ENCODE peak calls at places on chromosomes 13 and 19, in ten cellular contexts. E is WTC11, O is GM12878, M is A549, T is endothelial cell of umbilical vein, A is H1, P is HCT116, X is SK-N-SH, V is HepG2, N is K562. K is an unnamed sample.

GRCh38 chr19:39497850-39498261 is 891 bp upstream of the DLL3 start:
- DNase-seq in X (peak), O (no peak), T (peak), E (peak), A (peak), V (peak), P (no peak), M (peak), N (peak), K (peak)

GRCh38 chr19:44718441-44719261 is 19.7 kb downstream of the CEACAM16 start:
- DNase-seq in N (no peak), O (no peak), T (peak), M (peak), A (peak), E (peak), V (peak), X (no peak), P (no peak), K (no peak)

GRCh38 chr13:30872685-30873443 is 33.2 kb upstream of the MEDAG start:
- DNase-seq in A (no peak), T (peak), V (peak), P (no peak), X (peak), M (no peak), O (no peak), E (peak), N (no peak), K (peak)

GRCh38 chr13:76953921-76954320 is 5.6 kb downstream of the ACOD1 start:
- DNase-seq in V (no peak), P (no peak), A (no peak), M (no peak), X (no peak), T (no peak), E (no peak), N (no peak), O (no peak), K (no peak)

GRCh38 chr13:93714171-93714570 is 487.6 kb downstream of the GPC6 start:
- DNase-seq in E (no peak), V (no peak), P (no peak), O (no peak), A (no peak), T (no peak), X (no peak), N (no peak), M (no peak), K (no peak)

GRCh38 chr19:15231256-15231655 is 992 bp downstream of the EPHX3 start:
- DNase-seq in N (no peak), P (no peak), A (no peak), M (no peak), T (no peak), X (no peak), V (no peak), O (no peak), E (no peak), K (no peak)

GRCh38 chr13:41496420-41497234 is 39.3 kb downstream of the RGCC start:
- DNase-seq in V (no peak), N (no peak), E (no peak), A (no peak), X (no peak), P (no peak), T (no peak), O (no peak), M (no peak), K (no peak)

GRCh38 chr13:41352935-41353801 is 42.1 kb downstream of the NAA16 start:
- DNase-seq in O (peak), V (peak), M (peak), A (no peak), P (peak), X (peak), E (no peak), N (peak), T (peak), K (peak)

GRCh38 chr19:38401148-38401547 is 1.7 kb upstream of the FAM98C start:
- DNase-seq in O (no peak), N (no peak), T (peak), X (no peak), E (no peak), A (no peak), M (peak), V (peak), P (no peak), K (no peak)

GRCh38 chr13:76798037-76798436 is 88.2 kb downstream of the KCTD12 start:
- DNase-seq in V (no peak), M (no peak), O (no peak), A (no peak), E (no peak), T (no peak), P (no peak), X (no peak), N (no peak), K (peak)

GRCh38 chr13:52848455-52849190 is at the start of gene PCDH8:
- DNase-seq in X (peak), P (no peak), M (no peak), O (no peak), N (no peak), V (no peak), T (no peak), E (peak), A (peak), K (no peak)

GRCh38 chr19:18919895-18920204 is 335 bp downstream of the DDX49 start:
- DNase-seq in T (no peak), E (no peak), V (no peak), N (no peak), O (no peak), P (no peak), A (no peak), X (no peak), M (no peak), K (no peak)

GRCh38 chr19:49870309-49870901 is 3.0 kb upstream of the PNKP start:
- DNase-seq in P (no peak), M (no peak), E (no peak), N (no peak), O (no peak), A (no peak), T (no peak), V (no peak), X (no peak), K (no peak)

GRCh38 chr13:98103531-98103930 is 39.4 kb upstream of the FARP1 start:
- DNase-seq in V (no peak), E (no peak), A (no peak), N (no peak), P (no peak), M (no peak), T (no peak), O (no peak), X (no peak), K (no peak)

GRCh38 chr13:23547000-23547590 is 23.1 kb upstream of the TNFRSF19 start:
- DNase-seq in P (no peak), X (no peak), O (no peak), N (no peak), A (peak), M (no peak), V (no peak), E (peak), T (peak), K (no peak)

GRCh38 chr19:47493378-47494210 is 9.6 kb upstream of the KPTN start:
- DNase-seq in M (no peak), A (no peak), X (no peak), N (no peak), V (no peak), O (no peak), E (no peak), T (no peak), P (no peak), K (no peak)

GRCh38 chr19:9912551-9913236 is 23.6 kb downstream of the OLFM2 start:
- DNase-seq in N (no peak), O (no peak), T (no peak), M (no peak), V (no peak), P (no peak), X (peak), E (no peak), A (no peak), K (no peak)

GRCh38 chr19:11444059-11444458 is 8.6 kb downstream of the PRKCSH start:
- DNase-seq in M (no peak), E (no peak), X (no peak), V (no peak), O (no peak), P (no peak), N (no peak), A (no peak), T (no peak), K (no peak)

GRCh38 chr13:113836917-113837553 is 26.8 kb downstream of the GAS6 start:
- DNase-seq in V (no peak), O (no peak), X (peak), E (no peak), N (no peak), T (peak), A (no peak), M (peak), P (peak), K (peak)

GRCh38 chr19:37845932-37846331 is 60.5 kb downstream of the WDR87 start:
- DNase-seq in M (no peak), O (no peak), N (no peak), A (no peak), X (no peak), P (no peak), E (no peak), T (no peak), V (no peak), K (no peak)

GRCh38 chr13:40784540-40784939 is 4.9 kb upstream of the SLC25A15 start:
- DNase-seq in P (no peak), N (no peak), X (no peak), T (no peak), M (no peak), V (no peak), E (no peak), O (no peak), A (no peak), K (no peak)

GRCh38 chr13:26228080-26228479 is 6.0 kb upstream of the RNF6 start:
- DNase-seq in T (no peak), M (no peak), V (no peak), N (no peak), O (no peak), E (no peak), P (no peak), X (no peak), A (no peak), K (no peak)

GRCh38 chr13:92952161-92952560 is 274.4 kb upstream of the GPC6 start:
- DNase-seq in A (no peak), E (no peak), X (no peak), P (no peak), T (no peak), V (no peak), N (no peak), O (no peak), M (no peak), K (no peak)

GRCh38 chr13:46983881-46984280 is 87.0 kb upstream of the HTR2A start:
- DNase-seq in T (no peak), O (peak), M (no peak), N (no peak), V (peak), A (no peak), P (no peak), X (no peak), E (no peak), K (peak)

GRCh38 chr13:99103536-99103935 is 97.1 kb upstream of the UBAC2 start:
- DNase-seq in X (peak), T (no peak), E (no peak), N (no peak), V (no peak), M (no peak), P (no peak), A (no peak), O (no peak), K (no peak)

GRCh38 chr19:5628919-5629481 is 6.1 kb downstream of the SAFB start:
- DNase-seq in P (no peak), N (no peak), X (no peak), E (no peak), M (no peak), O (no peak), A (no peak), V (no peak), T (no peak), K (peak)
- TF ChIP-seq MAX in P (no peak), N (no peak), X (no peak), E (no peak), M (no peak), O (no peak), A (no peak), V (no peak), T (no peak), K (no peak)

DNA sequence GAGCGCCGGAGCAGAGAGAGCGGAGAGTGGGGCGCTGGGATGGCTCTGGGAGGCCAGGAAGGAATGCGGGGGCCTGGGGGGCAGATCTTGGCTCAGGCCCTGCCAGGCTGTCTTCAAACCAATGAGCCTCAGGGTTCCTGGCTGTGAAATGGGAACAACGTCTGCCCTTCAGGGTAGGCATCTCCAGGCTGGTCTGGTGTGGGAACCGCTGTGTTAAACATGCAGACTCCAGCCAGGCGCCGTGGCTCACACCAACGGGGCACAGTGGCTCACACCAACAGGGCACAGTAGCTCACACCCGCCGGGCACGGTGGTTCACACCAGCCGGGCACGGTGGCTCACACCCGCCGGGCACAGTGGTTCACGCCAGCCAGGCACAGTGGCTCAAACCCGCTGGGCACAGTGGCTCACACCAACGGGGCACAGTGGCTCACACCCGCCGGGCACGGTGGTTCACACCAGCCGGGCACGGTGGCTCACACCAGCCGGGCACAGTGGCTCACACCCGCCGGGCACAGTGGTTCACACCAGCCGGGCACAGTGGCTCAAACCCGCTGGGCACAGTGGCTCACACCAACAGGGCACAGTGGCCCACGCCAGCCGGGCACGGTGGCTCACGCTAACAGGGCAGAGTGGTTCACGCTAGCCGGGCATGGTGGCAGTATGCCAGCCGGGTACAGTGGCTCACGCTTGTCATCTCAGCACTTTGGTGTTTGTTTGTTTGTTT is 40.1 kb downstream of the EFNA2 start:
- DNase-seq in N (no peak), V (no peak), X (no peak), O (no peak), A (no peak), E (no peak), T (no peak), M (no peak), P (no peak), K (no peak)
- TF ChIP-seq CTCF in N (no peak), V (no peak), X (no peak), O (no peak), A (no peak), E (no peak), T (no peak), M (no peak), P (no peak), K (no peak)

DNA sequence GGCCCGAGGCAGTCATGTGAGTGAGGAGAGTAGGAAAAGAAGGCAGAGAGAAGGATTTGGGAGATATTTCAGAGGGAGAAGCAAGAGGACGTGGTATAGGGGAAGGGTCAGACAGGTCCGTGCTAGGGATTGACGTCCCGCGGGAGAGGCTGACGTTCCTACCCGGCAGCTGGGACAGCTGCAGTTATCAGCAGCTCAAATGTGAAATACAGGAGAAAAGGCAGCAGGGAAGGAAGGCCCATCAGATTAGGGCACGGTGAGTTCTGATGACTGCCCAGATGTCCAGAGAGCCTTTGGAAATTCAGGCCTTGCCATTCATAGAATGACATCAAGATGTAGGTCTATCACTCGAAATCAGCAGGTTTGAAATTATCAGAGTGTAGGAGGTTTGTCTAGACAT is 88.4 kb downstream of the IRS2 start:
- DNase-seq in A (no peak), M (no peak), E (no peak), P (no peak), N (no peak), O (no peak), T (no peak), X (no peak), V (no peak), K (no peak)
- TF ChIP-seq MAX in A (no peak), M (no peak), E (no peak), P (no peak), N (no peak), O (no peak), T (no peak), X (no peak), V (no peak), K (no peak)

GRCh38 chr13:65881561-65882155 is 1348.5 kb downstream of the PCDH9 start:
- DNase-seq in X (no peak), M (no peak), N (no peak), A (no peak), E (no peak), O (no peak), T (no peak), P (no peak), V (no peak), K (no peak)

GRCh38 chr13:65882810-65883209 is 1347.3 kb downstream of the PCDH9 start:
- DNase-seq in P (no peak), X (no peak), T (no peak), A (no peak), M (no peak), O (no peak), E (peak), N (no peak), V (no peak), K (no peak)
- TF ChIP-seq CTCF in P (peak), X (peak), T (no peak), A (no peak), M (no peak), O (no peak), E (no peak), N (no peak), V (no peak), K (no peak)

GRCh38 chr19:13238891-13239534 is 88.8 kb downstream of the IER2 start:
- DNase-seq in T (no peak), A (no peak), E (no peak), N (no peak), P (no peak), X (peak), M (no peak), V (no peak), O (no peak), K (no peak)

GRCh38 chr19:13241321-13242104 is 91.3 kb downstream of the IER2 start:
- DNase-seq in M (no peak), N (no peak), E (peak), A (peak), T (no peak), P (no peak), V (no peak), X (no peak), O (no peak), K (peak)

GRCh38 chr19:13240312-13241022 is 90.3 kb downstream of the IER2 start:
- DNase-seq in M (no peak), X (no peak), V (no peak), T (no peak), E (no peak), P (no peak), O (no peak), N (no peak), A (no peak), K (no peak)

GRCh38 chr19:13244920-13245319 is 94.7 kb downstream of the IER2 start:
- DNase-seq in X (no peak), A (no peak), V (no peak), O (no peak), N (no peak), E (no peak), M (no peak), T (no peak), P (no peak), K (no peak)

DNA sequence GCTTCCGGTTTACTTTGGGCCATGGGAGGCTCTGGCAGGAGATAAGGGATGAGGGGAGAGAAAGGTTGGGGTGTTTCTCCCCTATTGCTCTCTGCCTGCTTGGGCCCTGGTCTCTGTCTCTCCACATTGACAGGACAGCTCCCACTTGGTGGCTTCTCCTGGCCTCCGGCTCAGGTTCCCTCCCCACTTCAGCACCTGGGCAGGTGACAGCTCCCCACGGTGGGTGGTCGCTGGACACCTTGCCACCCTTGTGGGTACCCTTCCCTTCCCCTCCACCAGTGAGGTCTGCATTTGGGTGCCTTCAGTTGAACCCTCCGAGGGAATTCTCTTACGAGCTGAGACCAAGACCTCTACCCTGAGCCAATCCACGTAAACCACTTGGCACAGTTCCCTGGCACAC is 93.8 kb downstream of the IER2 start:
- DNase-seq in N (no peak), O (no peak), A (no peak), T (no peak), E (no peak), X (no peak), M (no peak), P (no peak), V (no peak), K (no peak)
- TF ChIP-seq MAX in N (no peak), O (no peak), A (no peak), T (no peak), E (no peak), X (no peak), M (no peak), P (no peak), V (no peak), K (no peak)

DNA sequence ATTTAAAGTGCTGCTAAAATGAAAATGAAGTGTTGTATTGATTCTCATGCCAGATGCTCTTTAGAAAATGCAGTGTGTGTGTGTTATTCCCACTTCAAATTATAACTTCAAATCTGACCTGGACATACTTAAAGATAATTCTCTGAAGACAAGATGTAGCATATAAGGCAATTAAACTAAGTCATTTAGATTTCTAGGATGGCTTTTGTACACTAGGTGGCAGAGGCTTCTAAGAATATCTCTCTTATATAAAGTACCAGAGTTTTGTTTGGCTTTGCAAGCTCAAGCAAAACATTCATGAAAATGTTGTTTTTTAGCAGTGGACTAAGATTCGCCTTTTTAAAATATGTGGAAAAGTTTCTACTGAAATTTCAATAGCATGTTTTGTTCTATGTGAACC is 407.2 kb downstream of the GPC5 start:
- DNase-seq in A (no peak), O (no peak), E (no peak), V (no peak), T (peak), P (no peak), X (no peak), N (no peak), M (no peak), K (peak)
- TF ChIP-seq CTCF in A (no peak), O (no peak), E (no peak), V (no peak), T (no peak), P (no peak), X (peak), N (no peak), M (no peak), K (no peak)

GRCh38 chr13:75470676-75471075 is 11.3 kb downstream of the TBC1D4 start:
- DNase-seq in T (no peak), N (no peak), E (no peak), A (no peak), X (no peak), M (no peak), V (no peak), P (no peak), O (no peak), K (no peak)
- TF ChIP-seq MAX in T (no peak), N (no peak), E (no peak), A (no peak), X (no peak), M (no peak), V (no peak), P (no peak), O (no peak), K (no peak)

GRCh38 chr19:56158170-56158757 is 17.2 kb downstream of the ZNF444 start:
- DNase-seq in V (no peak), O (no peak), A (no peak), P (no peak), T (no peak), N (no peak), X (no peak), M (no peak), E (no peak), K (no peak)

GRCh38 chr19:56153507-56153906 is 12.4 kb downstream of the ZNF444 start:
- DNase-seq in A (peak), E (peak), M (no peak), O (no peak), X (no peak), V (no peak), P (no peak), N (no peak), T (peak), K (no peak)

GRCh38 chr19:56156768-56157167 is 15.7 kb downstream of the ZNF444 start:
- DNase-seq in V (no peak), A (no peak), E (no peak), O (no peak), X (no peak), N (no peak), M (no peak), P (no peak), T (no peak), K (no peak)

GRCh38 chr19:56152644-56153043 is 11.6 kb downstream of the ZNF444 start:
- DNase-seq in M (no peak), X (no peak), E (no peak), O (no peak), P (no peak), T (no peak), N (no peak), A (no peak), V (no peak), K (no peak)

GRCh38 chr19:56155124-56155687 is 14.1 kb downstream of the ZNF444 start:
- DNase-seq in A (peak), M (peak), E (peak), X (peak), P (no peak), N (peak), V (no peak), O (no peak), T (no peak), K (peak)
- TF ChIP-seq CTCF in A (peak), M (peak), E (peak), X (peak), P (peak), N (peak), V (peak), O (peak), T (peak), K (peak)

GRCh38 chr19:2722541-2723344 is 1.6 kb upstream of the DIRAS1 start:
- DNase-seq in M (peak), N (peak), V (no peak), T (no peak), O (no peak), P (no peak), X (peak), E (no peak), A (no peak), K (peak)
- TF ChIP-seq MAX in M (peak), N (peak), V (no peak), T (no peak), O (no peak), P (peak), X (peak), E (no peak), A (no peak), K (peak)

GRCh38 chr19:13091400-13092161 is 11.1 kb downstream of the LYL1 start:
- DNase-seq in A (peak), M (peak), X (peak), T (peak), P (no peak), V (no peak), O (no peak), N (no peak), E (peak), K (peak)
- TF ChIP-seq CTCF in A (no peak), M (no peak), X (no peak), T (no peak), P (no peak), V (no peak), O (no peak), N (no peak), E (no peak), K (no peak)

K was measured in NB4.